ENCODE peak calls at places on chromosomes 1 and 21, in six cellular contexts. Q is stomach; N is stimulated activated CD4-positive, alpha-beta T cell treated with anti-CD3 and anti-CD28 coated beads, Interleukin-12 subunit alpha, Interleukin-12 subunit beta, amount 100 ng/mL, for 48 hours; T is amniotic stem cell; E is NCI-H1092 treated with DMSO at 0.1 percent for 48 hours; G is hypothalamus. I is an unnamed sample.

GRCh38 chr1:101144868-101145808 is 91.7 kb upstream of the S1PR1 start:
- DNase-seq in T (no peak), N (no peak), Q (no peak), G (no peak), E (no peak), I (peak)

GRCh38 chr1:6545276-6545934 is 8.9 kb downstream of the NOL9 start:
- DNase-seq in G (no peak), N (no peak), E (no peak), T (no peak), Q (no peak), I (no peak)

GRCh38 chr1:247407180-247407616 is 8.8 kb upstream of the NLRP3 start:
- DNase-seq in Q (peak), E (no peak), T (no peak), G (no peak), N (peak), I (peak)

GRCh38 chr1:225999912-226000337 is 782 bp upstream of the SDE2 start:
- DNase-seq in T (no peak), E (peak), N (no peak), G (no peak), Q (no peak), I (peak)

GRCh38 chr1:33391669-33392068 is 39.2 kb downstream of the PHC2 start:
- DNase-seq in N (no peak), G (no peak), Q (no peak), T (no peak), E (no peak), I (no peak)

GRCh38 chr1:201311356-201312011 is 28.2 kb downstream of the PKP1 start:
- DNase-seq in Q (no peak), E (no peak), G (no peak), T (no peak), N (no peak), I (peak)

GRCh38 chr1:243945727-243946126 is 95.7 kb upstream of the AKT3 start:
- DNase-seq in N (no peak), E (no peak), T (no peak), Q (no peak), G (no peak), I (no peak)

GRCh38 chr1:32116531-32116930 is 8.7 kb downstream of the KPNA6 start:
- DNase-seq in E (no peak), Q (no peak), G (no peak), T (no peak), N (no peak), I (no peak)

GRCh38 chr1:43306688-43307457 is 6.1 kb downstream of the TIE1 start:
- DNase-seq in T (no peak), N (no peak), Q (no peak), E (no peak), G (no peak), I (no peak)

GRCh38 chr21:41817228-41817627 is 50.4 kb upstream of the RIPK4 start:
- DNase-seq in G (no peak), T (peak), E (peak), Q (peak), N (peak), I (no peak)

GRCh38 chr21:41426656-41427311 is 745 bp downstream of the MX1 start:
- DNase-seq in T (no peak), G (no peak), Q (no peak), E (no peak), N (no peak), I (no peak)

GRCh38 chr1:49050041-49050440 is 273.4 kb upstream of the BEND5 start:
- DNase-seq in E (no peak), T (no peak), N (no peak), Q (no peak), G (no peak), I (no peak)

GRCh38 chr1:25562101-25562927 is 18.9 kb downstream of the LDLRAP1 start:
- DNase-seq in G (no peak), Q (peak), T (no peak), N (no peak), E (no peak), I (peak)

GRCh38 chr1:117842408-117843170 is 86.8 kb downstream of the GDAP2 start:
- DNase-seq in T (no peak), N (no peak), E (no peak), Q (no peak), G (no peak), I (no peak)

GRCh38 chr1:54354899-54355298 is 51.3 kb downstream of the SSBP3 start:
- DNase-seq in E (no peak), N (no peak), G (no peak), T (no peak), Q (no peak), I (no peak)

GRCh38 chr1:26782521-26783212 is 5.1 kb upstream of the PIGV start:
- DNase-seq in E (no peak), G (no peak), N (no peak), Q (no peak), T (no peak), I (no peak)

GRCh38 chr1:37016121-37016520 is 18.2 kb downstream of the GRIK3 start:
- DNase-seq in E (no peak), T (no peak), G (no peak), Q (no peak), N (no peak), I (no peak)

GRCh38 chr1:187041104-187041503 is 212.4 kb downstream of the PLA2G4A start:
- DNase-seq in Q (no peak), T (no peak), G (no peak), E (no peak), N (no peak), I (no peak)

GRCh38 chr1:56547977-56548376 is 31.4 kb downstream of the PLPP3 start:
- DNase-seq in E (no peak), T (no peak), G (no peak), Q (peak), N (no peak), I (no peak)

GRCh38 chr1:198607714-198608113 is 31.1 kb upstream of the PTPRC start:
- DNase-seq in G (no peak), Q (no peak), T (no peak), N (no peak), E (no peak), I (no peak)

GRCh38 chr1:20480261-20481157 is 5.5 kb downstream of the CAMK2N1 start:
- DNase-seq in N (no peak), T (no peak), G (peak), Q (no peak), E (no peak), I (no peak)

GRCh38 chr1:9844106-9844505 is 20.3 kb upstream of the CLSTN1 start:
- DNase-seq in T (no peak), N (no peak), E (no peak), Q (no peak), G (no peak), I (no peak)

GRCh38 chr1:41507152-41507720 is 22.8 kb upstream of the EDN2 start:
- DNase-seq in N (no peak), Q (no peak), T (no peak), G (no peak), E (no peak), I (no peak)

GRCh38 chr1:89688607-89689006 is 55.7 kb downstream of the LRRC8C start:
- DNase-seq in T (no peak), N (no peak), Q (no peak), G (no peak), E (no peak), I (no peak)

GRCh38 chr21:45226540-45227326 is 61.0 kb downstream of the POFUT2 start:
- DNase-seq in N (no peak), T (no peak), Q (no peak), G (no peak), E (no peak), I (no peak)

GRCh38 chr1:17572264-17572985 is 32.9 kb downstream of the ARHGEF10L start:
- DNase-seq in G (no peak), Q (no peak), E (no peak), T (no peak), N (no peak), I (no peak)

GRCh38 chr1:37506740-37507139 is 7.8 kb downstream of the MEAF6 start:
- DNase-seq in T (no peak), Q (no peak), E (no peak), G (no peak), N (no peak), I (no peak)

GRCh38 chr1:201171063-201172036 is 17.1 kb upstream of the TMEM9 start:
- DNase-seq in T (no peak), Q (peak), G (no peak), E (peak), N (peak), I (no peak)

GRCh38 chr1:163315773-163316374 is 5.9 kb upstream of the NUF2 start:
- DNase-seq in N (peak), G (no peak), Q (peak), E (peak), T (peak), I (no peak)

GRCh38 chr1:8154621-8155052 is 128.5 kb upstream of the ERRFI1 start:
- DNase-seq in E (no peak), Q (no peak), T (no peak), N (no peak), G (no peak), I (no peak)

GRCh38 chr1:23741609-23742008 is 1.7 kb upstream of the ELOA start:
- DNase-seq in N (no peak), E (no peak), T (no peak), G (no peak), Q (no peak), I (no peak)

GRCh38 chr1:230507671-230508407 is 81.7 kb upstream of the PGBD5 start:
- DNase-seq in T (no peak), Q (peak), N (no peak), E (peak), G (peak), I (no peak)

GRCh38 chr1:225426395-225427248 is 1.2 kb downstream of the LBR start:
- DNase-seq in N (no peak), E (peak), Q (no peak), T (no peak), G (no peak), I (no peak)

GRCh38 chr21:35217504-35218060 is 168.5 kb upstream of the RUNX1 start:
- DNase-seq in T (peak), Q (no peak), E (peak), N (no peak), G (no peak), I (no peak)

GRCh38 chr21:29186246-29186645 is 55.8 kb downstream of the MAP3K7CL start:
- DNase-seq in E (no peak), T (no peak), G (no peak), N (no peak), Q (no peak), I (no peak)

GRCh38 chr1:26411624-26412074 is 1.0 kb downstream of the LIN28A start:
- DNase-seq in T (no peak), G (no peak), E (no peak), Q (no peak), N (no peak), I (no peak)

GRCh38 chr1:160978510-160978927 is 23.9 kb upstream of the ITLN2 start:
- DNase-seq in E (peak), T (no peak), Q (peak), N (no peak), G (no peak), I (no peak)

GRCh38 chr1:154730251-154730650 is 122.3 kb upstream of the ADAR start:
- DNase-seq in E (peak), T (no peak), N (no peak), G (no peak), Q (no peak), I (no peak)

GRCh38 chr1:56453016-56453721 is 126.2 kb downstream of the PLPP3 start:
- DNase-seq in G (no peak), E (no peak), N (no peak), T (no peak), Q (no peak), I (no peak)